ENCODE peak calls at places on chromosomes 5 and 9, in four cellular contexts. C is breast epithelium, E is HCT116, N is GM12878. P is an unnamed sample.
A peak's percentile ranks its signal among the peaks of the same experiment; 100 is the strongest.

GRCh38 chr9:117411547-117411946 is 3.3 kb downstream of the ASTN2 start:
- DNase-seq in C (no peak), E (no peak), N (no peak), P (peak; percentile 71)

GRCh38 chr9:92774274-92774673 is 9.6 kb upstream of the BICD2 start:
- DNase-seq in C (no peak), E (no peak), N (no peak), P (no peak)

GRCh38 chr5:180816608-180817534 is 14.3 kb upstream of the MGAT1 start:
- DNase-seq in C (no peak), E (no peak), N (no peak), P (no peak)

GRCh38 chr5:165630211-165630866 is 2124.9 kb downstream of the MAT2B start:
- DNase-seq in C (no peak), E (no peak), N (peak; percentile 2), P (peak; percentile 30)

GRCh38 chr9:89712285-89712684 is 107.5 kb downstream of the GADD45G start:
- DNase-seq in C (no peak), E (no peak), N (no peak), P (no peak)

GRCh38 chr5:68562308-68562707 is 346.8 kb downstream of the PIK3R1 start:
- DNase-seq in C (no peak), E (no peak), N (no peak), P (peak; percentile 67)

GRCh38 chr5:123879071-123879470 is 367.1 kb downstream of the CSNK1G3 start:
- DNase-seq in C (no peak), E (no peak), N (no peak), P (no peak)

GRCh38 chr5:133528841-133529240 is 83.5 kb downstream of the FSTL4 start:
- DNase-seq in C (no peak), E (no peak), N (no peak), P (no peak)

GRCh38 chr5:143349127-143349526 is 54.4 kb downstream of the NR3C1 start:
- DNase-seq in C (no peak), E (no peak), N (no peak), P (no peak)

GRCh38 chr5:137174206-137174605 is 324.9 kb downstream of the SPOCK1 start:
- DNase-seq in C (no peak), E (no peak), N (no peak), P (no peak)

GRCh38 chr9:95415158-95415557 is 97.6 kb upstream of the FANCC start:
- DNase-seq in C (no peak), E (no peak), N (no peak), P (no peak)

GRCh38 chr9:4674783-4675182 is 4.6 kb upstream of the CDC37L1 start:
- DNase-seq in C (no peak), E (no peak), N (no peak), P (no peak)

GRCh38 chr5:95113489-95113888 is 171.4 kb downstream of the MCTP1 start:
- DNase-seq in C (no peak), E (no peak), N (no peak), P (no peak)

GRCh38 chr9:123637596-123637939 is 281.6 kb downstream of the CRB2 start:
- DNase-seq in C (no peak), E (no peak), N (no peak), P (no peak)

GRCh38 chr5:106873558-106873957 is 797.2 kb downstream of the EFNA5 start:
- DNase-seq in C (no peak), E (no peak), N (no peak), P (no peak)

GRCh38 chr5:146475190-146475801 is 28.2 kb downstream of the TCERG1 start:
- DNase-seq in C (no peak), E (no peak), N (no peak), P (no peak)

GRCh38 chr9:32427111-32427873 is 42.8 kb downstream of the ACO1 start:
- DNase-seq in C (no peak), E (no peak), N (no peak), P (peak; percentile 74)

GRCh38 chr5:171601266-171601881 is 181.9 kb downstream of the FGF18 start:
- DNase-seq in C (no peak), E (no peak), N (no peak), P (no peak)

GRCh38 chr9:132193227-132194110 is 31.6 kb downstream of the NTNG2 start:
- DNase-seq in C (no peak), E (no peak), N (no peak), P (no peak)

GRCh38 chr5:154758977-154759376 is 3.8 kb downstream of the LARP1 start:
- DNase-seq in C (no peak), E (no peak), N (no peak), P (no peak)

GRCh38 chr9:127033784-127034183 is 88.7 kb downstream of the ANGPTL2 start:
- DNase-seq in C (no peak), E (no peak), N (no peak), P (no peak)

GRCh38 chr5:143662020-143662419 is 149.9 kb upstream of the HMHB1 start:
- DNase-seq in C (no peak), E (no peak), N (no peak), P (no peak)

GRCh38 chr5:124841829-124842712 is 95.6 kb upstream of the ZNF608 start:
- DNase-seq in C (no peak), E (no peak), N (no peak), P (no peak)

GRCh38 chr5:67941750-67942450 is 273.7 kb upstream of the PIK3R1 start:
- DNase-seq in C (no peak), E (no peak), N (no peak), P (no peak)

GRCh38 chr5:132389453-132390286 is 20.2 kb downstream of the SLC22A5 start:
- DNase-seq in C (peak; percentile 82), E (peak; percentile 99), N (no peak), P (peak; percentile 60)
- TF ChIP-seq POLR2AphosphoS5 in C (peak; percentile 59), E (peak; percentile 75), N (no peak), P (peak; percentile 56)

GRCh38 chr5:177293819-177294581 is 9.5 kb downstream of the RAB24 start:
- DNase-seq in C (no peak), E (no peak), N (no peak), P (no peak)

GRCh38 chr5:177291735-177292134 is 11.8 kb downstream of the RAB24 start:
- DNase-seq in C (no peak), E (no peak), N (no peak), P (no peak)

GRCh38 chr5:177290816-177291596 is 12.5 kb downstream of the RAB24 start:
- DNase-seq in C (no peak), E (no peak), N (no peak), P (no peak)

DNA sequence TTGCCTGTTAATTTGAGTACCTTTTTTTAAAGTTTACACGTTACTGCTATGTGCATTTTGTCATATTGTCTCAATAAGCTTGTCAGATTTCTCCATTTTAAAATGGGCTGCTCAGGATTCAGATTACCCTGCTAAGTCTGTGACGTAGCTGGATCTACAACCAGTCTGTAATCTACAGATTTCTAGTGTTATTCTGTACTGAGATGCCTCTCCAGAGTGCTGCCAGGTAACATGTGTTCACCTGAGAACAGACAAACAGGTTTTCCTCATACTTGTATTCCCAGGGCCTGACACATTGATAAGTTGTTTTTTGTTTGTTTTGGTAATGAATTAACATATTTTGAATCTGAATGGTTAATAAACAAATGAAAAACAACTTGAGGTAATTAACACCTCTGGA is 15.3 kb downstream of the RAB24 start:
- DNase-seq in C (no peak), E (no peak), N (no peak), P (no peak)
- H3K4me1 ChIP-seq in C (no peaks in the 10 kb centered on the region), E (no peaks in the 10 kb centered on the region), N (peaks cover 15% of the 10 kb centered on the region), P (no peaks in the 10 kb centered on the region)

GRCh38 chr9:35726876-35727438 is 5.0 kb downstream of the TLN1 start:
- DNase-seq in C (no peak), E (no peak), N (no peak), P (no peak)
- TF ChIP-seq POLR2AphosphoS5 in C (no peak), E (no peak), N (no peak), P (no peak)

DNA sequence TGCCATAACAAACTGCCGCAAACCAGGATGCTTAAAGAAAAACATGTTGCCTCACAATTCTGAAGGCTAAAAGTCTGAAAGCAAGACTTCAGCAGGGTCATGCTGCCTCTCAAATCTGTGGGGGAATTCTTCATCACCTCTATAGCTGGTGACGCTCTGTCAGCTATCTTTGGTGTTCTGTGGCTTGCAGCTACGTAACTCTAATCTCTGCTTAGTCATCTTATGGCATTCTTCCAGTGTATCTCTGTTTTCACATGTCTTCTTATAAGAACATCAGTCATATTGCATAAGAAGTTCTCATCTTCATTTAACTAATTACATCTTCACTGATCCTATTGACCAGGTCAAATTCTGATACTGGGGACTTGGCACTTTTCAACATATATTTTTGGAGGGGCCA is 243.0 kb downstream of the CDH10 start:
- DNase-seq in C (no peak), E (no peak), N (no peak), P (no peak)
- H3K4me1 ChIP-seq in C (no peaks in the 10 kb centered on the region), E (no peaks in the 10 kb centered on the region), N (no peaks in the 10 kb centered on the region), P (no peaks in the 10 kb centered on the region)

DNA sequence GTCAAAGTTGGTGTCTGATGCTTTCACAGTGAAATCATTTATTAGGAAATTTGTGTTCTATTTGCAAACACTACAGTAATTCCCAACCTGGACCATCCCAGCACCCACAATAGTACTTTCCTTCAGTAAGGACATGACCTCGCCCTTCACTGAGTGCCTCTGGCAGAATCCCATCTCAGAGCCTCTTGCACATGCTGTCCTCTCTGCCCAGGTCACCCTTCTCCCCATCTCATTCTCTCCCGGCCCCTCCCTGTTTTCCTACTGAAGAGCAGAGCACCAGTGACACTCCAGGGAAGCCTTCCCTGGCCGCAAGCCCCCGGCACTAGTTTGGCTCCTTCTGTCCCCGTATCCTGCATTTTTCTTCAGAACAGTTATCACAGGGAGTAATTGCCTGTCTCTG is 220.4 kb downstream of the MAPKAP1 start:
- DNase-seq in C (no peak), E (no peak), N (no peak), P (no peak)
- TF ChIP-seq POLR2AphosphoS5 in C (no peak), E (no peak), N (no peak), P (no peak)

P was measured in stomach.